ENCODE peak calls at places on chromosomes 12 and 14, in five cellular contexts. V, J, O, X and F are unnamed samples.

GRCh38 chr14:105883066-105884005 is 357.0 kb downstream of the TMEM121 start:
- DNase-seq in V (no peak), J (no peak), O (no peak), X (no peak), F (no peak)

GRCh38 chr12:113855998-113856397 is 110.1 kb downstream of the RBM19 start:
- DNase-seq in V (no peak), J (no peak), O (no peak), X (no peak), F (no peak)

GRCh38 chr14:30272848-30273563 is 286.0 kb upstream of the G2E3 start:
- DNase-seq in V (no peak), J (peak; percentile 28), O (no peak), X (no peak), F (no peak)

GRCh38 chr14:69083181-69083580 is 69.7 kb downstream of the DCAF5 start:
- DNase-seq in V (no peak), J (no peak), O (no peak), X (no peak), F (no peak)

GRCh38 chr12:64395739-64396138 is 5.2 kb upstream of the C12orf56 start:
- DNase-seq in V (peak; percentile 13), J (no peak), O (no peak), X (no peak), F (peak; percentile 61)

GRCh38 chr12:34595749-34596733 is 573.7 kb downstream of the ALG10 start:
- DNase-seq in V (no peak), J (no peak), O (peak; percentile 3), X (no peak), F (no peak)

GRCh38 chr14:80425686-80426085 is 214.4 kb upstream of the DIO2 start:
- DNase-seq in V (peak; percentile 100), J (no peak), O (peak; percentile 79), X (peak; percentile 95), F (peak; percentile 91)

GRCh38 chr14:92589213-92589852 is 75.8 kb downstream of the RIN3 start:
- DNase-seq in V (peak; percentile 52), J (no peak), O (no peak), X (peak; percentile 62), F (peak; percentile 67)

GRCh38 chr12:32052300-32052691 is 54.4 kb upstream of the BICD1 start:
- DNase-seq in V (no peak), J (no peak), O (no peak), X (no peak), F (no peak)

GRCh38 chr12:7129647-7130536 is at the start of gene CLSTN3:
- DNase-seq in V (peak; percentile 68), J (peak; percentile 80), O (peak; percentile 98), X (peak; percentile 90), F (peak; percentile 83)

GRCh38 chr12:3453947-3454675 is 36.9 kb upstream of the PRMT8 start:
- DNase-seq in V (peak; percentile 46), J (no peak), O (peak; percentile 43), X (peak; percentile 98), F (peak; percentile 88)

GRCh38 chr12:65532162-65532561 is 253.7 kb downstream of the MSRB3 start:
- DNase-seq in V (peak; percentile 83), J (no peak), O (peak; percentile 55), X (no peak), F (peak; percentile 88)

GRCh38 chr12:12349711-12350665 is at the start of gene MANSC1:
- DNase-seq in V (peak; percentile 28), J (peak; percentile 81), O (peak; percentile 82), X (peak; percentile 58), F (peak; percentile 71)

GRCh38 chr14:89372156-89372555 is 44.9 kb downstream of the FOXN3 start:
- DNase-seq in V (peak; percentile 66), J (no peak), O (peak; percentile 53), X (no peak), F (peak; percentile 16)

GRCh38 chr12:65830305-65830704 is 6.0 kb downstream of the HMGA2 start:
- DNase-seq in V (peak; percentile 68), J (no peak), O (no peak), X (no peak), F (no peak)

GRCh38 chr12:124914392-124915248 is at the start of gene UBC:
- DNase-seq in V (peak; percentile 92), J (peak; percentile 93), O (peak; percentile 94), X (peak; percentile 90), F (peak; percentile 94)

GRCh38 chr12:95283371-95283770 is 65.8 kb downstream of the VEZT start:
- DNase-seq in V (no peak), J (no peak), O (no peak), X (no peak), F (no peak)

GRCh38 chr12:90829044-90829443 is 125.9 kb downstream of the CCER1 start:
- DNase-seq in V (no peak), J (no peak), O (no peak), X (no peak), F (no peak)

GRCh38 chr14:67526676-67527459 is 6.2 kb upstream of the PLEKHH1 start:
- DNase-seq in V (peak; percentile 45), J (peak; percentile 89), O (peak; percentile 62), X (peak; percentile 73), F (peak; percentile 62)

GRCh38 chr14:50773632-50774541 is 57.1 kb downstream of the NIN start:
- DNase-seq in V (peak; percentile 50), J (peak; percentile 70), O (peak; percentile 72), X (peak; percentile 63), F (peak; percentile 60)

GRCh38 chr14:60089201-60089600 is 2.5 kb upstream of the PCNX4 start:
- DNase-seq in V (no peak), J (no peak), O (no peak), X (no peak), F (peak; percentile 14)